ENCODE peak calls at places on chromosome X, in six cellular contexts. One of them, this sample, is unnamed.

GRCh38 chrX:65072590-65072989 is 96.3 kb upstream of the ZC4H2 start:
- DNase-seq in K562: no peak
- DNase-seq in HCT116: no peak
- DNase-seq in H1: no peak
- DNase-seq in GM12878: no peak
- DNase-seq in HepG2: no peak
- DNase-seq in this sample: no peak

GRCh38 chrX:49263631-49264030 is 879 bp downstream of the FOXP3 start:
- DNase-seq in K562: no peak
- DNase-seq in HCT116: no peak
- DNase-seq in H1: no peak
- DNase-seq in GM12878: no peak
- DNase-seq in HepG2: no peak
- DNase-seq in this sample: no peak

GRCh38 chrX:22433292-22434070 is 160.8 kb downstream of the CBLL2 start:
- DNase-seq in K562: no peak
- DNase-seq in HCT116: no peak
- DNase-seq in H1: no peak
- DNase-seq in GM12878: no peak
- DNase-seq in HepG2: no peak
- DNase-seq in this sample: no peak

GRCh38 chrX:118974088-118974907 is at the start of gene LONRF3:
- DNase-seq in K562: peak; percentile 37
- DNase-seq in HCT116: no peak
- DNase-seq in H1: no peak
- DNase-seq in GM12878: no peak
- DNase-seq in HepG2: peak; percentile 58
- DNase-seq in this sample: peak; percentile 3

GRCh38 chrX:2960861-2961515 is 31.8 kb upstream of the ARSD start:
- DNase-seq in K562: no peak
- DNase-seq in HCT116: no peak
- DNase-seq in H1: peak; percentile 46
- DNase-seq in GM12878: no peak
- DNase-seq in HepG2: no peak
- DNase-seq in this sample: no peak

GRCh38 chrX:129768186-129768585 is 11.6 kb upstream of the SASH3 start:
- DNase-seq in K562: no peak
- DNase-seq in HCT116: no peak
- DNase-seq in H1: no peak
- DNase-seq in GM12878: no peak
- DNase-seq in HepG2: no peak
- DNase-seq in this sample: no peak

GRCh38 chrX:31702208-31702607 is 630.4 kb upstream of the FTHL17 start:
- DNase-seq in K562: no peak
- DNase-seq in HCT116: no peak
- DNase-seq in H1: no peak
- DNase-seq in GM12878: no peak
- DNase-seq in HepG2: no peak
- DNase-seq in this sample: no peak

GRCh38 chrX:63350551-63350950 is 581 bp downstream of the SPIN4 start:
- DNase-seq in K562: peak; percentile 6
- DNase-seq in HCT116: no peak
- DNase-seq in H1: no peak
- DNase-seq in GM12878: peak; percentile 5
- DNase-seq in HepG2: peak; percentile 6
- DNase-seq in this sample: no peak

GRCh38 chrX:78384486-78384885 is 57.1 kb upstream of the CYSLTR1 start:
- DNase-seq in K562: no peak
- DNase-seq in HCT116: no peak
- DNase-seq in H1: no peak
- DNase-seq in GM12878: no peak
- DNase-seq in HepG2: no peak
- DNase-seq in this sample: no peak

GRCh38 chrX:12949927-12950656 is 24.8 kb upstream of the TMSB4X start:
- DNase-seq in K562: peak; percentile 65
- DNase-seq in HCT116: no peak
- DNase-seq in H1: no peak
- DNase-seq in GM12878: peak; percentile 99
- DNase-seq in HepG2: no peak
- DNase-seq in this sample: peak; percentile 92

GRCh38 chrX:36867143-36867542 is 141.0 kb upstream of the FAM47C start:
- DNase-seq in K562: peak; percentile 10
- DNase-seq in HCT116: no peak
- DNase-seq in H1: no peak
- DNase-seq in GM12878: no peak
- DNase-seq in HepG2: peak; percentile 2
- DNase-seq in this sample: peak; percentile 9

GRCh38 chrX:65598559-65599147 is 64.1 kb upstream of the LAS1L start:
- DNase-seq in K562: no peak
- DNase-seq in HCT116: no peak
- DNase-seq in H1: no peak
- DNase-seq in GM12878: no peak
- DNase-seq in HepG2: no peak
- DNase-seq in this sample: no peak

GRCh38 chrX:24647257-24648058 is at the start of gene PCYT1B:
- DNase-seq in K562: peak; percentile 56
- DNase-seq in HCT116: no peak
- DNase-seq in H1: peak; percentile 66
- DNase-seq in GM12878: no peak
- DNase-seq in HepG2: no peak
- DNase-seq in this sample: peak; percentile 49

GRCh38 chrX:65706041-65706828 is 38.8 kb downstream of the MSN start:
- DNase-seq in K562: peak; percentile 21
- DNase-seq in HCT116: no peak
- DNase-seq in H1: no peak
- DNase-seq in GM12878: no peak
- DNase-seq in HepG2: no peak
- DNase-seq in this sample: peak; percentile 85

GRCh38 chrX:6852869-6853268 is 294.6 kb upstream of the STS start:
- DNase-seq in K562: no peak
- DNase-seq in HCT116: no peak
- DNase-seq in H1: no peak
- DNase-seq in GM12878: no peak
- DNase-seq in HepG2: no peak
- DNase-seq in this sample: no peak

GRCh38 chrX:46256875-46257274 is 288.3 kb downstream of the ZNF674 start:
- DNase-seq in K562: no peak
- DNase-seq in HCT116: no peak
- DNase-seq in H1: no peak
- DNase-seq in GM12878: no peak
- DNase-seq in HepG2: no peak
- DNase-seq in this sample: no peak

GRCh38 chrX:17674611-17675010 is 62.7 kb upstream of the SCML1 start:
- DNase-seq in K562: no peak
- DNase-seq in HCT116: no peak
- DNase-seq in H1: no peak
- DNase-seq in GM12878: no peak
- DNase-seq in HepG2: no peak
- DNase-seq in this sample: no peak

GRCh38 chrX:53717205-53717604 is 30.7 kb upstream of the HUWE1 start:
- DNase-seq in K562: no peak
- DNase-seq in HCT116: no peak
- DNase-seq in H1: no peak
- DNase-seq in GM12878: peak; percentile 50
- DNase-seq in HepG2: no peak
- DNase-seq in this sample: no peak

GRCh38 chrX:56309881-56310280 is 77.7 kb downstream of the KLF8 start:
- DNase-seq in K562: no peak
- DNase-seq in HCT116: no peak
- DNase-seq in H1: no peak
- DNase-seq in GM12878: no peak
- DNase-seq in HepG2: no peak
- DNase-seq in this sample: no peak

GRCh38 chrX:47831788-47832187 is 4.9 kb upstream of the ZNF81 start:
- DNase-seq in K562: peak; percentile 42
- DNase-seq in HCT116: peak; percentile 19
- DNase-seq in H1: peak; percentile 52
- DNase-seq in GM12878: no peak
- DNase-seq in HepG2: peak; percentile 29
- DNase-seq in this sample: peak; percentile 18

GRCh38 chrX:31147175-31147574 is 75.3 kb upstream of the FTHL17 start:
- DNase-seq in K562: no peak
- DNase-seq in HCT116: no peak
- DNase-seq in H1: no peak
- DNase-seq in GM12878: no peak
- DNase-seq in HepG2: no peak
- DNase-seq in this sample: no peak

GRCh38 chrX:17032351-17032750 is 85.9 kb downstream of the REPS2 start:
- DNase-seq in K562: no peak
- DNase-seq in HCT116: no peak
- DNase-seq in H1: no peak
- DNase-seq in GM12878: no peak
- DNase-seq in HepG2: no peak
- DNase-seq in this sample: no peak

GRCh38 chrX:119622356-119623232 is 16.4 kb upstream of the NKRF start:
- DNase-seq in K562: no peak
- DNase-seq in HCT116: no peak
- DNase-seq in H1: no peak
- DNase-seq in GM12878: no peak
- DNase-seq in HepG2: no peak
- DNase-seq in this sample: peak; percentile 79

DNA sequence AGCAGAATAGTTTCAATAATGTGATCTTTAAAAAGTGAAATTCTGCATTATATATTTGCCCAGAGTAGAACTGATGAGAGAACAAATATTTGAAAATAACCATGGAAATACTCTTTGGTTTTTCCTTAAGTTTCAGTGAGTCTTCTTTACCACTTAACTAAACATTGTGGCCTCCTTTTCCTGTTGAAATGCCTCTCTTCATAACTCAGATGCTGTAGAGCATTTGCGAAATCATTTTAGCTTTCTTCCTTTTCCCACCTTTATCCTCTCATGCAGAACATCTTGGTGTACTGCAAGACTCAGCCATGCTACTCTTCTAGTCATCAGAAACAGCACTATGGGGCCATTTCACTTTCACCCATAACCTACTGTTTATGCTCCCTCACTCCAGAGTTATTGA is 48.2 kb downstream of the CASK start:
- DNase-seq in K562: no peak
- DNase-seq in HCT116: no peak
- DNase-seq in H1: no peak
- DNase-seq in GM12878: no peak
- DNase-seq in HepG2: no peak
- DNase-seq in this sample: peak; percentile 65
- TF ChIP-seq CEBPB in K562: no peak
- TF ChIP-seq CEBPB in HCT116: no peak
- TF ChIP-seq CEBPB in H1: no peak
- TF ChIP-seq CEBPB in GM12878: no peak
- TF ChIP-seq CEBPB in HepG2: no peak
- TF ChIP-seq CEBPB in this sample: peak; percentile 73

GRCh38 chrX:40142417-40142816 is 44.7 kb upstream of the BCOR start:
- DNase-seq in K562: no peak
- DNase-seq in HCT116: no peak
- DNase-seq in H1: no peak
- DNase-seq in GM12878: no peak
- DNase-seq in HepG2: no peak
- DNase-seq in this sample: no peak
- H4K20me1 ChIP-seq in K562: no peaks in the 10 kb centered on the region
- H4K20me1 ChIP-seq in HCT116: no peaks in the 10 kb centered on the region
- H4K20me1 ChIP-seq in H1: peaks cover 1% of the 10 kb centered on the region
- H4K20me1 ChIP-seq in GM12878: no peaks in the 10 kb centered on the region
- H4K20me1 ChIP-seq in HepG2: no peaks in the 10 kb centered on the region
- H4K20me1 ChIP-seq in this sample: no peaks in the 10 kb centered on the region

DNA sequence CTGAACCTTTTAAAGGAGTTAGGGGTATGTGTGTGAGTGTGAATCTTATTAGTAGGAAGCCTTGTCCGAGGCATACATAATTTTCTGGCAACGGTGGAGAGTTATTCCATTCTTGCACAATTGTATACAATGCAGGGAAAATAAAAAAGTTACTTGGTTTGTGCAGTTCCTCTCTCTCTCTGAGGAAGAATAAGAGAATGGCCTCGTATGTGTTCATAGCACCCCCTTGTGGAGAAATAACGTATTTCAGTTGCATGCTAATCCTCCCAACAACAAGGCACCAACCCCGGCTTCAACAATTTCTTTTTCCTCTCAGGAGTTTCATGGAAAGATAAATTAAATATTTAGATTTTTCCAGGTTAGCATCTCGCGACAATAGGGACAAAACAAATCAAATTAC is 33.7 kb upstream of the FGF13 start:
- DNase-seq in K562: peak; percentile 57
- DNase-seq in HCT116: no peak
- DNase-seq in H1: no peak
- DNase-seq in GM12878: peak; percentile 8
- DNase-seq in HepG2: peak; percentile 12
- DNase-seq in this sample: peak; percentile 60
- TF ChIP-seq CEBPB in K562: no peak
- TF ChIP-seq CEBPB in HCT116: no peak
- TF ChIP-seq CEBPB in H1: no peak
- TF ChIP-seq CEBPB in GM12878: no peak
- TF ChIP-seq CEBPB in HepG2: no peak
- TF ChIP-seq CEBPB in this sample: peak; percentile 61

DNA sequence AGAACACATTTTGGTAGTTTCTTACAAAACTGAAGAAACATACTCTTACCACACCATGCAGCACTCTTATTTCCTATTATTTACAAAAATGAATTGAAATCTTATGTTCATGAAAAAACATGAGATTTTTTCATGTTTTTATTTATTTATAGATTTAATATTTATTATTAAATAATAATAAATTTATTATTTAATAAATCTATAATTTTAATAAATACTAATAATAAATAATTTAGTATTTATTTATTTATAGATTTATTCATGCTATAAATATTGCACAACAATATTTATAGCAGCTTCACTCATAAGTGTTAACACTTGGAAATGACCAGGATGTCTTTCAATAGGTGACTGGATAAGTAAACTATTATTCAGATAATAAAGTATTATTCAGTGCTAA is 91.6 kb upstream of the CPXCR1 start:
- DNase-seq in K562: no peak
- DNase-seq in HCT116: no peak
- DNase-seq in H1: no peak
- DNase-seq in GM12878: no peak
- DNase-seq in HepG2: no peak
- DNase-seq in this sample: no peak
- H4K20me1 ChIP-seq in K562: no peaks in the 10 kb centered on the region
- H4K20me1 ChIP-seq in HCT116: no peaks in the 10 kb centered on the region
- H4K20me1 ChIP-seq in H1: no peaks in the 10 kb centered on the region
- H4K20me1 ChIP-seq in GM12878: no peaks in the 10 kb centered on the region
- H4K20me1 ChIP-seq in HepG2: no peaks in the 10 kb centered on the region
- H4K20me1 ChIP-seq in this sample: no peaks in the 10 kb centered on the region

This sample was measured in IMR-90.